ENCODE peak calls at places on chromosome 20, in four cellular contexts. M is astrocyte, G is esophagus squamous epithelium, F is spleen. H is an unnamed sample.
A peak's percentile ranks its signal among the peaks of the same experiment; 100 is the strongest.

GRCh38 chr20:23928788-23929187 is 49.2 kb upstream of the CST5 start:
- DNase-seq in M (no peak), G (no peak), F (no peak), H (no peak)

GRCh38 chr20:17657079-17657825 is 24.8 kb downstream of the RRBP1 start:
- DNase-seq in M (no peak), G (no peak), F (peak; percentile 36), H (no peak)

GRCh38 chr20:1474817-1475603 is 8.4 kb upstream of the NSFL1C start:
- DNase-seq in M (no peak), G (no peak), F (no peak), H (no peak)

GRCh38 chr20:23923311-23923710 is 43.8 kb upstream of the CST5 start:
- DNase-seq in M (no peak), G (no peak), F (no peak), H (no peak)

GRCh38 chr20:24016560-24016959 is 28.0 kb upstream of the GGTLC1 start:
- DNase-seq in M (no peak), G (no peak), F (no peak), H (no peak)

GRCh38 chr20:4413314-4414045 is 308.2 kb upstream of the PRND start:
- DNase-seq in M (no peak), G (no peak), F (no peak), H (no peak)

GRCh38 chr20:3871549-3872265 is 17.5 kb upstream of the PANK2 start:
- DNase-seq in M (no peak), G (no peak), F (no peak), H (no peak)

GRCh38 chr20:49278817-49279676 is 1.2 kb upstream of the ZNFX1 start:
- DNase-seq in M (no peak), G (no peak), F (peak; percentile 78), H (no peak)

GRCh38 chr20:1304711-1305515 is 24.0 kb downstream of the SDCBP2 start:
- DNase-seq in M (no peak), G (no peak), F (peak; percentile 72), H (no peak)

GRCh38 chr20:16747291-16747811 is 807 bp upstream of the OTOR start:
- DNase-seq in M (no peak), G (no peak), F (no peak), H (no peak)

GRCh38 chr20:64261138-64261537 is 5.6 kb downstream of the PCMTD2 start:
- DNase-seq in M (no peak), G (no peak), F (no peak), H (no peak)

GRCh38 chr20:62114894-62115293 is 7.4 kb upstream of the LSM14B start:
- DNase-seq in M (no peak), G (no peak), F (no peak), H (no peak)

GRCh38 chr20:24491043-24491756 is 21.8 kb downstream of the SYNDIG1 start:
- DNase-seq in M (no peak), G (no peak), F (peak; percentile 55), H (no peak)

GRCh38 chr20:63309261-63310071 is 16.5 kb downstream of the COL20A1 start:
- DNase-seq in M (no peak), G (no peak), F (no peak), H (no peak)

GRCh38 chr20:35269055-35269781 is 8.7 kb downstream of the MMP24OS start:
- DNase-seq in M (peak; percentile 29), G (no peak), F (no peak), H (no peak)

GRCh38 chr20:667351-668034 is 8.1 kb downstream of the SCRT2 start:
- DNase-seq in M (no peak), G (no peak), F (peak; percentile 89), H (no peak)

GRCh38 chr20:34316191-34316814 is 13.1 kb upstream of the AHCY start:
- DNase-seq in M (peak; percentile 29), G (no peak), F (no peak), H (peak; percentile 20)

GRCh38 chr20:23027721-23028120 is 7.4 kb upstream of the SSTR4 start:
- DNase-seq in M (no peak), G (no peak), F (no peak), H (no peak)

GRCh38 chr20:63539092-63539430 is 1.9 kb upstream of the PTK6 start:
- DNase-seq in M (no peak), G (no peak), F (no peak), H (no peak)

GRCh38 chr20:9903048-9903651 is 64.3 kb upstream of the PAK5 start:
- DNase-seq in M (no peak), G (no peak), F (no peak), H (no peak)

GRCh38 chr20:62891111-62891510 is 29.5 kb upstream of the TCFL5 start:
- DNase-seq in M (no peak), G (no peak), F (peak; percentile 44), H (no peak)

GRCh38 chr20:35463455-35464300 is 8.3 kb downstream of the CEP250 start:
- DNase-seq in M (peak; percentile 41), G (no peak), F (no peak), H (peak; percentile 33)

GRCh38 chr20:3781153-3781910 is at the start of gene SPEF1:
- DNase-seq in M (peak; percentile 77), G (no peak), F (peak; percentile 85), H (peak; percentile 77)

GRCh38 chr20:10653593-10654288 is 20.1 kb downstream of the JAG1 start:
- DNase-seq in M (peak; percentile 98), G (no peak), F (no peak), H (peak; percentile 62)

GRCh38 chr20:4920131-4920530 is 81.2 kb downstream of the SLC23A2 start:
- DNase-seq in M (peak; percentile 36), G (no peak), F (no peak), H (no peak)

GRCh38 chr20:29497261-29497671 is 1760.2 kb upstream of the DEFB115 start:
- DNase-seq in M (no peak), G (no peak), F (peak; percentile 74), H (no peak)

GRCh38 chr20:37917436-37917835 is 14.5 kb downstream of the VSTM2L start:
- DNase-seq in M (no peak), G (no peak), F (no peak), H (no peak)

GRCh38 chr20:2742934-2743559 is 50.5 kb downstream of the EBF4 start:
- DNase-seq in M (peak; percentile 21), G (no peak), F (peak; percentile 86), H (no peak)

GRCh38 chr20:33518071-33518470 is 28.2 kb downstream of the CBFA2T2 start:
- DNase-seq in M (peak; percentile 82), G (no peak), F (no peak), H (peak; percentile 25)

GRCh38 chr20:25042531-25043498 is 15.1 kb downstream of the ACSS1 start:
- DNase-seq in M (no peak), G (peak; percentile 62), F (peak; percentile 92), H (no peak)

GRCh38 chr20:6654490-6655247 is 112.8 kb upstream of the BMP2 start:
- DNase-seq in M (no peak), G (no peak), F (no peak), H (no peak)

GRCh38 chr20:9478801-9479200 is 35.6 kb upstream of the LAMP5 start:
- DNase-seq in M (no peak), G (no peak), F (no peak), H (no peak)

GRCh38 chr20:22698443-22698842 is 114.1 kb upstream of the FOXA2 start:
- DNase-seq in M (no peak), G (no peak), F (no peak), H (no peak)

GRCh38 chr20:35883341-35883777 is 70.9 kb downstream of the SCAND1 start:
- DNase-seq in M (no peak), G (no peak), F (no peak), H (no peak)

GRCh38 chr20:15702161-15702560 is 871.1 kb downstream of the KIF16B start:
- DNase-seq in M (peak; percentile 40), G (no peak), F (no peak), H (no peak)

DNA sequence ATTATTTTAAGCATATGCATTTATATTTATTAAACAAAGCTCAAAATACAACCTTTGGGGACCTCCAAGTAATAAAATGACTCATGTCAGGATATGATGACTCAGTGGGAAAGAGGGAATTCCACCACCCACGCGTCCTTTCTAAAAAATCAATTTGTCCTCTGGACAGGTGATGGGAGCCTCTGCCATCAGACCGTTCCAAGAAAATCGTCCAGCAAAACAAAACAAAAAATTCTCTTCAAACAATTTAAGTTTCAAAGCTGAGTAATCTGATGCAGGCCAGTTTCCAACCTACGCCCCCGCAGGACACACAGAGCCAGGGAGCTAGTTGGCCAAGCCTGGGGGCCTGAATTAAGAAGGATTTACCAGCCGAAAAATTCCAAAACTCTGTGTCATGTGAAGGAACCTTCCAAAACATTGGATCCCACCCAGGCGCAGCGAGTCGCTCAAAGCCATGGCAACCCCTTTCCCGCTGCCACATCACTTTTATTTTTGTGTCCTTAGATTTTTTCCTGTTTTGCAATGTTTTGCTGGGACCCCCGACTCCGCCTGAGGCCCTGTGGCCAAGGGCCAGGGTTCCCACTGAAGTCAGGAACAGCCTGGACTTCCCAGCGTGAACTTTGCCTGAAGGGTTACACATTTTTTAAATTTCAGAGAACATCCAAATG is 95.3 kb downstream of the NFATC2 start:
- DNase-seq in M (peak; percentile 98), G (no peak), F (peak; percentile 40), H (peak; percentile 84)
- TF ChIP-seq CTCF in M (no peak), G (no peak), F (no peak), H (no peak)

DNA sequence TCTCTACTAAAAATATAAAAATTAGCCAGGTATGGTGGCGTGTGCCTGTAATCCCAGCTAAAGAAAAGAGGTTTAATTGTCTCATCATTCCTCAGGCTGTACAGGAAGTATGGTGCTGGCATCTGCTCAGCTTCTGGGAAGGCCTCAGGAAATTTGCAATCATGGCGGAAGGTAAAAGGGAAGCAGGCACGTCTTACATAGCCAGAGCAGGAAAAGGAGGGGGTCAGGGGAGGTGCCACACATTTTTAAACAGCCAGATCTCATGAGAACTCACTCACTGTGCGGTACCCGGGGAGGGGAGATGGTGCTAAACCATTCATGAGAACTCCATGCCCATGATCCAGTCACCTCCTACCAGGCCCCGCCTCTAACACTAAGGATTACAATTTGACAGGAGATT is 191.7 kb downstream of the EYA2 start:
- DNase-seq in M (no peak), G (no peak), F (no peak), H (no peak)
- H3K4me3 ChIP-seq in M (no peak overlapping the region), G (no peak overlapping the region), F (no peak overlapping the region), H (no peak overlapping the region)

GRCh38 chr20:60365063-60365640 is 406.9 kb downstream of the CDH26 start:
- DNase-seq in M (no peak), G (no peak), F (no peak), H (no peak)
- TF ChIP-seq CTCF in M (no peak), G (no peak), F (no peak), H (peak; percentile 36)

GRCh38 chr20:58894652-58895051 is 42.1 kb downstream of the GNAS start:
- DNase-seq in M (no peak), G (no peak), F (no peak), H (no peak)
- H3K4me3 ChIP-seq in M (peak overlapping the region; percentile 24), G (peak overlapping the region; percentile 25), F (no peak overlapping the region), H (peak overlapping the region; percentile 12)

DNA sequence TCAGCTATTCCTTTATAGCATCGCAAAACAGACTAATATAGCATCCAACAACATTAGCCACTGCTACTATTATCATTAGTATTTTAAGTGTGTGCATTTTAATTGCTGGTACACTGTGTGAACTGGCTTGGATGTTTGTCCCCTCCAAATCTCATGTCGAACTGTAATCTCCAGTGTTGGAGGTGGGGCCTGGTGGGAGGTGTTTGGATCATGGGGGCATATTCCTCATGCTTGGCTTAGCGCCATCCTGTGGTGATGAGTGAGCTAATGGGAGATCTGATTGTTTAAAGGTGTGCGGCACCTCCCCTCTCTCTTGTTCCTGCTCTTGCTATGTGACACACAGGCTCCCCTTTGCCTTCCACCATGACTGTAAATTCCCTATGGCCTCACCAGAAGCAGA is 12.4 kb upstream of the OSER1 start:
- DNase-seq in M (no peak), G (no peak), F (no peak), H (no peak)
- TF ChIP-seq CTCF in M (no peak), G (no peak), F (no peak), H (no peak)

H was measured in AG09309.